ENCODE peak calls at places on chromosomes 11 and 22, in six cellular contexts. S is foreskin fibroblast, I is tibial artery, O is colonic mucosa, L is cardiac fibroblast, A is upper lobe of right lung. F is an unnamed sample.

GRCh38 chr11:130188585-130189347 is 29.2 kb downstream of the ST14 start:
- DNase-seq in S (no peak), I (no peak), O (no peak), L (no peak), A (no peak), F (no peak)

GRCh38 chr22:40215266-40215665 is 37.5 kb downstream of the TNRC6B start:
- DNase-seq in S (peak; percentile 18), I (peak; percentile 52), O (peak; percentile 25), L (peak; percentile 26), A (peak; percentile 71), F (no peak)

GRCh38 chr11:66113132-66113856 is 43.2 kb downstream of the PACS1 start:
- DNase-seq in S (peak; percentile 79), I (no peak), O (no peak), L (peak; percentile 94), A (no peak), F (no peak)

GRCh38 chr11:128563942-128564641 is 23.3 kb downstream of the ETS1 start:
- DNase-seq in S (no peak), I (no peak), O (peak; percentile 54), L (no peak), A (no peak), F (no peak)

GRCh38 chr11:114261791-114262190 is 34.4 kb upstream of the NNMT start:
- DNase-seq in S (no peak), I (no peak), O (no peak), L (no peak), A (peak; percentile 40), F (no peak)

GRCh38 chr22:20843501-20843900 is 15.1 kb downstream of the PI4KA start:
- DNase-seq in S (no peak), I (no peak), O (no peak), L (no peak), A (no peak), F (no peak)

GRCh38 chr11:7657306-7658025 is 15.8 kb downstream of the CYB5R2 start:
- DNase-seq in S (peak; percentile 62), I (peak; percentile 64), O (peak; percentile 69), L (peak; percentile 76), A (no peak), F (no peak)

GRCh38 chr11:104609297-104609696 is 289.0 kb downstream of the CASP12 start:
- DNase-seq in S (peak; percentile 64), I (no peak), O (peak; percentile 21), L (peak; percentile 77), A (no peak), F (no peak)

GRCh38 chr11:43359432-43359818 is 705 bp downstream of the TTC17 start:
- DNase-seq in S (peak; percentile 20), I (no peak), O (no peak), L (peak; percentile 39), A (no peak), F (no peak)

GRCh38 chr22:43945632-43946390 is 9.4 kb upstream of the SAMM50 start:
- DNase-seq in S (peak; percentile 47), I (peak; percentile 39), O (peak; percentile 63), L (peak; percentile 70), A (peak; percentile 78), F (peak; percentile 54)

GRCh38 chr22:49349181-49349835 is 478.4 kb downstream of the BRD1 start:
- DNase-seq in S (no peak), I (no peak), O (no peak), L (no peak), A (peak; percentile 54), F (no peak)

GRCh38 chr11:130778026-130778425 is 138.3 kb downstream of the SNX19 start:
- DNase-seq in S (no peak), I (no peak), O (no peak), L (no peak), A (no peak), F (no peak)

GRCh38 chr22:35842954-35843353 is 125.3 kb downstream of the APOL5 start:
- DNase-seq in S (peak; percentile 38), I (no peak), O (peak; percentile 42), L (peak; percentile 58), A (no peak), F (no peak)

GRCh38 chr22:35555941-35556547 is 15.4 kb downstream of the RASD2 start:
- DNase-seq in S (no peak), I (no peak), O (no peak), L (no peak), A (no peak), F (no peak)

GRCh38 chr11:36333897-36334296 is 37.8 kb downstream of the PRR5L start:
- DNase-seq in S (no peak), I (no peak), O (no peak), L (peak; percentile 83), A (no peak), F (no peak)

GRCh38 chr11:23973244-23973643 is 523.6 kb upstream of the LUZP2 start:
- DNase-seq in S (no peak), I (no peak), O (no peak), L (no peak), A (no peak), F (no peak)

GRCh38 chr11:75495749-75496641 is 29.7 kb downstream of the GDPD5 start:
- DNase-seq in S (no peak), I (no peak), O (no peak), L (no peak), A (no peak), F (no peak)
- TF ChIP-seq CTCF in S (no peak), I (no peak), O (no peak), L (no peak), A (peak; percentile 9), F (no peak)

GRCh38 chr22:32660292-32660691 is 141.2 kb upstream of the TIMP3 start:
- DNase-seq in S (peak; percentile 37), I (peak; percentile 71), O (peak; percentile 74), L (peak; percentile 71), A (peak; percentile 80), F (peak; percentile 56)
- TF ChIP-seq CTCF in S (peak; percentile 62), I (peak; percentile 79), O (peak; percentile 61), L (peak; percentile 74), A (peak; percentile 73), F (peak; percentile 80)

DNA sequence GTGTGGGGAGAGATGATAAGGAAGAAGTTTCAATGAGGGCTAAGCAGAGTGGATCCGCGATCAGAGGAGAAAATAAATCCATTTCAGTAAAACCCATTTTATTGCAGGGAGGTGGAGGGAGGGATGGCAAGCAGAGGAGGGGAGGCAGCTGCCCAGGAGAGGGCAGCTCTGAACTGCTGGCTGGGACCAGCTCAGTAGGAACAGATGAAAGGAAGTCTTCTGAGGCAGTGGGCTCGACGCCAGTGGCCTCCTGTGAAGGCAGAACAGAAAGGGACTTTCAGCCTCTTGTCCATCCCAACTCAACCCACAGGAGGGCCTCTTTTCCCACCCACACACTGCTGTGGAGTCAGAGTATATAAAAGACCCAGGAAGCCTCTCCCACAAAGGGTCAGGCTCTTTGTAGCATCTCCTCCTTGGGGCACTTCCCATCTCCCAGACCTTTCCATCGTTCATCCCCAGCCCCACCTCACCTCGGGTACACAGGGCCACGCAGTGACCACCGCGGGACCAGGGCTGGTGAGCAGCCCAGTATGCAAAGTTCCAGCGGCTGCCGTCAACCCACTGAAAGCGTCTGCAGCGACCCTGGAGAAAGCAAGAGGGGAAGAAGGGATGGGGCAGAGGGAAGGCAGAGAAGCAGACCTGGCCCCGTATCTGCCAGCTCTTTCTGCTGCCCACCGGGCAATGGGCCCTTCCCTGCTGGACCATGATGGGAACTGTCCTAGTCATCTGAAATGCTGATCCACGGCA is 3.0 kb downstream of the PRG2 start:
- DNase-seq in S (no peak), I (no peak), O (no peak), L (no peak), A (no peak), F (no peak)
- TF ChIP-seq CTCF in S (no peak), I (no peak), O (no peak), L (no peak), A (no peak), F (no peak)

DNA sequence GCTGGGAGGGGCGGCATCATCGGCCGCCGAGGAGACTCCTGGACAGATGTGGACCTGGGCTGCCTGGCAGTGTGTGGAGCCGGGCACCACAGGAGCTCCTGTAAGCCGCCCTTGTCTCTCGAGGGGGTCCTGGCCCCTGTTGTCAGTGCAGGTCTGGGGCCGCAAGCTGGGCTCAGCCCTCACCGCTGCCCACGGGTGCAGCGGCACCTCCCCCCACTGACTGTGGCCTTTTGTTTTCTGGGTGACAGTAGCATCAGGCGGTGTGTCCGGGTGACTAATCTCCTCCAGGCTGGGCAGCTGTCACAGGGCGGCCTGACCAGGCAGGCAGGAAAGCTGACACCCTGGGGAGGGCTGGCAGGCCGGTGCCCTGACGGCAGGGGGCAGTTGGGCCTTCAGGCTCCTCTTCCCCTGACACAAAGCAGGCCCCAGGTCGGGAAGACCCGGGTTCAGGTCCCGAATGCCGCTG is 16.2 kb downstream of the DGKZ start:
- DNase-seq in S (peak; percentile 74), I (no peak), O (no peak), L (peak; percentile 50), A (no peak), F (no peak)
- TF ChIP-seq CTCF in S (no peak), I (no peak), O (no peak), L (peak; percentile 22), A (no peak), F (no peak)